ENCODE peak calls at places on chromosomes 2 and 18, in seven cellular contexts. J, C, E, A, S, W and X are unnamed samples.

GRCh38 chr2:201887851-201888451 is 81.6 kb downstream of the CDK15 start:
- ATAC-seq in S (no peak), W (no peak), C (no peak), J (no peak), E (no peak), A (no peak), X (no peak)

GRCh38 chr2:53129851-53130250 is 637.8 kb upstream of the CHAC2 start:
- ATAC-seq in J (no peak), A (peak), C (no peak), W (no peak), S (no peak), E (no peak), X (no peak)

GRCh38 chr2:133906926-133907325 is 338.7 kb upstream of the NCKAP5 start:
- ATAC-seq in S (no peak), C (no peak), E (no peak), J (no peak), A (no peak), W (no peak), X (no peak)

GRCh38 chr2:172094319-172095145 is 8.2 kb downstream of the DLX2 start:
- ATAC-seq in A (no peak), S (no peak), W (no peak), E (peak), J (no peak), C (no peak), X (no peak)

GRCh38 chr2:3062476-3063260 is 314.9 kb downstream of the EIPR1 start:
- ATAC-seq in C (no peak), S (no peak), A (peak), E (no peak), J (no peak), W (no peak), X (no peak)

GRCh38 chr2:238985931-238986446 is 138.1 kb downstream of the TWIST2 start:
- ATAC-seq in S (no peak), A (no peak), J (no peak), W (no peak), C (no peak), E (peak), X (no peak)

GRCh38 chr2:137942785-137943034 is 21.6 kb upstream of the HNMT start:
- ATAC-seq in W (no peak), S (no peak), A (no peak), C (no peak), J (no peak), E (no peak), X (no peak)

GRCh38 chr2:126620302-126620701 is 35.7 kb upstream of the GYPC start:
- ATAC-seq in S (no peak), J (no peak), E (peak), W (peak), A (no peak), C (no peak), X (no peak)

GRCh38 chr18:33578371-33579146 is 540 bp downstream of the ASXL3 start:
- ATAC-seq in J (no peak), W (no peak), A (peak), S (no peak), C (no peak), E (peak), X (peak)

GRCh38 chr2:54599914-54600313 is 123.5 kb upstream of the EML6 start:
- ATAC-seq in A (peak), C (peak), W (no peak), E (peak), J (no peak), S (peak), X (no peak)